ENCODE peak calls at places on chromosomes 13 and 19, in four cellular contexts. One of them, this sample, is unnamed. For H3K4me1, the result is how much of the 10 kb centered on the place peaks cover.

GRCh38 chr13:75770164-75771145 is 134.3 kb downstream of the LMO7 start:
- DNase-seq in uterus: no peak
- DNase-seq in IMR-90: peak
- DNase-seq in left ventricle myocardium inferior: no peak
- DNase-seq in this sample: no peak

GRCh38 chr13:71320452-71320851 is 546.6 kb downstream of the DACH1 start:
- DNase-seq in IMR-90: peak
- DNase-seq in left ventricle myocardium inferior: no peak
- DNase-seq in uterus: no peak
- DNase-seq in this sample: no peak

GRCh38 chr19:19539738-19540703 is 2.0 kb downstream of the CILP2 start:
- DNase-seq in IMR-90: peak
- DNase-seq in left ventricle myocardium inferior: peak
- DNase-seq in uterus: peak
- DNase-seq in this sample: peak

GRCh38 chr13:114027046-114027760 is 53.3 kb upstream of the C13orf46 start:
- DNase-seq in uterus: no peak
- DNase-seq in IMR-90: peak
- DNase-seq in left ventricle myocardium inferior: peak
- DNase-seq in this sample: no peak

GRCh38 chr13:105291987-105292386 is 1243.5 kb downstream of the EFNB2 start:
- DNase-seq in left ventricle myocardium inferior: no peak
- DNase-seq in IMR-90: no peak
- DNase-seq in uterus: no peak
- DNase-seq in this sample: no peak

GRCh38 chr19:20259615-20260014 is 92.6 kb downstream of the ZNF486 start:
- DNase-seq in uterus: no peak
- DNase-seq in IMR-90: no peak
- DNase-seq in left ventricle myocardium inferior: no peak
- DNase-seq in this sample: no peak

GRCh38 chr13:64925727-64926126 is 2304.4 kb downstream of the PCDH9 start:
- DNase-seq in uterus: no peak
- DNase-seq in IMR-90: no peak
- DNase-seq in left ventricle myocardium inferior: no peak
- DNase-seq in this sample: no peak

GRCh38 chr13:50123862-50124535 is 108.8 kb downstream of the KCNRG start:
- DNase-seq in IMR-90: peak
- DNase-seq in left ventricle myocardium inferior: no peak
- DNase-seq in uterus: peak
- DNase-seq in this sample: peak

GRCh38 chr13:36710396-36710795 is 36.6 kb downstream of the SERTM1 start:
- DNase-seq in IMR-90: no peak
- DNase-seq in uterus: no peak
- DNase-seq in left ventricle myocardium inferior: no peak
- DNase-seq in this sample: no peak

GRCh38 chr19:2977001-2977685 is at the start of gene TLE6:
- DNase-seq in left ventricle myocardium inferior: peak
- DNase-seq in uterus: peak
- DNase-seq in IMR-90: peak
- DNase-seq in this sample: peak
- H3K4me1 ChIP-seq in left ventricle myocardium inferior: half or more
- H3K4me1 ChIP-seq in uterus: under half
- H3K4me1 ChIP-seq in IMR-90: under half
- H3K4me1 ChIP-seq in this sample: under half

GRCh38 chr19:51427220-51427619 is 9.8 kb upstream of the SIGLEC10 start:
- DNase-seq in uterus: no peak
- DNase-seq in IMR-90: no peak
- DNase-seq in left ventricle myocardium inferior: no peak
- DNase-seq in this sample: no peak

GRCh38 chr19:51433092-51433491 is 15.7 kb upstream of the SIGLEC10 start:
- DNase-seq in IMR-90: no peak
- DNase-seq in left ventricle myocardium inferior: no peak
- DNase-seq in uterus: no peak
- DNase-seq in this sample: no peak

DNA sequence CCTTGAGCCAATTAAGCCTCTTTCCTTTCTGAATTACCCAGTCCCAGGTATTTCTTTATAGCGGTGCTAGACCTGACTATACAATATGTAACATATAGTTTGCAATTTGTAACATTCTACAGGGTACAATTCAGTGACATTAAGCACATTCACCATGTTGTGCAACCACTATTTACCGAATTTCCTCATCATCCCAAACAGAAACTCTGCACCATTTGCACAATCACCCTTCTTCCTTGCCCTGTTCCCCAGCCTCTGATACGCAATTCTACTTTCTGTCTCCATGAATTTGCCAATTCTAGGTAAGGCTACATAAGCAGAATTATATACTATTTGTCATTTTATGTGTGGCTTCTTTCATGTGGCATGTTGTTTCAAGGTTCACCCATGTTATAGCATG is 13.7 kb upstream of the SIGLEC10 start:
- DNase-seq in uterus: no peak
- DNase-seq in IMR-90: no peak
- DNase-seq in left ventricle myocardium inferior: no peak
- DNase-seq in this sample: no peak
- H3K27ac ChIP-seq in uterus: no peak
- H3K27ac ChIP-seq in IMR-90: no peak
- H3K27ac ChIP-seq in left ventricle myocardium inferior: no peak
- H3K27ac ChIP-seq in this sample: no peak

DNA sequence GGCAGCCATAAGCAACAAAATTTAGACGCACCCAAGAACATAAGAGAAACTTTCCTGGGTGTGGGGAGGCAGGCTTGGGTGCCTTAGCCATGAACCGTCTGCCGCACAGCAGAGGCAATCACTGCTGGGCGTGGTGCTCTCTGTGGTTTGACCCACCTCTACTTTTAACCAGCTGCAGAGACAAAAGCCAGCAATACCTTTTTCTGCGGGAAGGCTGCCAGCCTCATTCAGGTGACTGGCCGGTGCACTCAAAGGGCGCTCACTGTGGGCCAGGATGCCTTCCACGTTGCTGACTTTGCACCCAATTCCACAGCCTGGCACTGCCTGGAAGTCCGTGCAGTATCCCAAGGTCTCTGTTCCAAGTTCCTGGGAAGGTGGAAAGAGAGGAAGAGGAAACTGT is 69.1 kb downstream of the ATP7B start:
- DNase-seq in uterus: no peak
- DNase-seq in left ventricle myocardium inferior: no peak
- DNase-seq in IMR-90: no peak
- DNase-seq in this sample: no peak
- H3K4me3 ChIP-seq in uterus: no peak
- H3K4me3 ChIP-seq in left ventricle myocardium inferior: no peak
- H3K4me3 ChIP-seq in IMR-90: no peak
- H3K4me3 ChIP-seq in this sample: no peak

GRCh38 chr19:17607936-17608335 is 52.5 kb downstream of the COLGALT1 start:
- DNase-seq in left ventricle myocardium inferior: no peak
- DNase-seq in IMR-90: no peak
- DNase-seq in uterus: no peak
- DNase-seq in this sample: no peak

GRCh38 chr19:17606786-17607185 is 51.3 kb downstream of the COLGALT1 start:
- DNase-seq in IMR-90: no peak
- DNase-seq in uterus: no peak
- DNase-seq in left ventricle myocardium inferior: no peak
- DNase-seq in this sample: no peak

GRCh38 chr19:17605117-17605516 is 49.7 kb downstream of the COLGALT1 start:
- DNase-seq in left ventricle myocardium inferior: no peak
- DNase-seq in IMR-90: no peak
- DNase-seq in uterus: no peak
- DNase-seq in this sample: no peak

GRCh38 chr19:17604372-17605025 is 49.0 kb downstream of the COLGALT1 start:
- DNase-seq in left ventricle myocardium inferior: no peak
- DNase-seq in uterus: no peak
- DNase-seq in IMR-90: no peak
- DNase-seq in this sample: no peak

DNA sequence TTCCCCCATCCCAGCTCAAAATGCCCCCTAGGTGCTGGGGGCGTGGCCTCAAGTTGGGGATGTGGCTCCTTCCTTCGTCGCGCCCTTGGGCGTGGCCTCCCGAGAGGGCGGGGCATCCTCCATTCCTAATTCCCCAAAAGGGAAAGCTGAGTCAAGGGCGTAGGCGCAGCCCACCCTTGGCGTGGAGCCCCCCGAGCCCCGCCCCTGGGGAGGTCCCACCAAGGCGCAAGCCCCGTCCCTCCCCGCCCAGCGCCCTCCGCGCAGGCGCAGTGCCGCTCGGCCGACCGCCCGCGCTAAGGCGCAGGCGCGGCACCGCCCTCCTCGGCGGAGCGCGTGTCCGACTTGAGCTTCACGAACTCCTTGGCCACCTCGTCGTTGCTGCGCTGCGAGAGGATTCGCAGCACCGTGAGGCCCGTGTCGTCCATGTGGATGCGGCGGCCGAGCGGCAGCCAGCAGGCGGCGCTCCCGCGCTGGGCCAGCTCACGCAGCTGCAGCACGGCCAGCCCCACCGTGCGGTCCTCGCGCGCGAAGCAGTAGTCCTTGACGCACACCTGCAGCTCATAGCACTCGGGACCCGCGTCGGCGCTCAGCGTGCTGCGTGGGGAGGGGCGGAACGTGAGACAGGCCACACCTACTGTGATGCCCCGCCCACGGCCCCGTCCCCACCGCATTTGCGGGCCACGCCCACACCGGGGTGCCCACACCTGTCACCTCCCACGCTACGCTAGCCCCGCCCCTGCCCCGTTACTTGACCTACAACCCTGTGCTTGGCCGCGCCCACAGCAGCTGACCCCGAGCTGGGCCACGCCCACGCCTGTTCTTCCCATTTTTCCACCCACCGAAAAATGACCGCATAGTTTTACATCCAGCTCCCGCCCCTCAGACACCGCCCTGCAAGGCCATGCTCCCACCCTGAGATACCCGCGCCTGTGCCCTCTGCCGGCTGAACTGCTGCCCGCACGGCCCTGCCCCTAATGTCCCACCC is 50.6 kb downstream of the COLGALT1 start:
- DNase-seq in left ventricle myocardium inferior: peak
- DNase-seq in uterus: peak
- DNase-seq in IMR-90: peak
- DNase-seq in this sample: peak
- H3K4me1 ChIP-seq in left ventricle myocardium inferior: under half
- H3K4me1 ChIP-seq in uterus: under half
- H3K4me1 ChIP-seq in IMR-90: under half
- H3K4me1 ChIP-seq in this sample: under half

GRCh38 chr13:53165201-53165600 is 136.6 kb downstream of the OLFM4 start:
- DNase-seq in left ventricle myocardium inferior: no peak
- DNase-seq in uterus: no peak
- DNase-seq in IMR-90: no peak
- DNase-seq in this sample: no peak

GRCh38 chr13:53159439-53159838 is 130.8 kb downstream of the OLFM4 start:
- DNase-seq in uterus: no peak
- DNase-seq in left ventricle myocardium inferior: no peak
- DNase-seq in IMR-90: no peak
- DNase-seq in this sample: no peak

GRCh38 chr13:53160211-53160610 is 131.6 kb downstream of the OLFM4 start:
- DNase-seq in IMR-90: no peak
- DNase-seq in uterus: no peak
- DNase-seq in left ventricle myocardium inferior: no peak
- DNase-seq in this sample: no peak

GRCh38 chr13:53158201-53158600 is 129.6 kb downstream of the OLFM4 start:
- DNase-seq in uterus: no peak
- DNase-seq in IMR-90: no peak
- DNase-seq in left ventricle myocardium inferior: no peak
- DNase-seq in this sample: no peak

GRCh38 chr13:53161231-53161630 is 132.6 kb downstream of the OLFM4 start:
- DNase-seq in uterus: no peak
- DNase-seq in IMR-90: no peak
- DNase-seq in left ventricle myocardium inferior: no peak
- DNase-seq in this sample: no peak
- H3K27ac ChIP-seq in uterus: no peak
- H3K27ac ChIP-seq in IMR-90: no peak
- H3K27ac ChIP-seq in left ventricle myocardium inferior: no peak
- H3K27ac ChIP-seq in this sample: no peak